ENCODE peak calls at places on chromosome 3, in nine cellular contexts. One of them, this sample, is unnamed.

GRCh38 chr3:151085889-151086483 is 522 bp downstream of the MED12L start:
- DNase-seq in K562: no peak
- DNase-seq in stomach: no peak
- DNase-seq in SK-N-SH: peak; percentile 82
- DNase-seq in sigmoid colon: no peak
- DNase-seq in HepG2: no peak
- DNase-seq in upper lobe of left lung: peak; percentile 87
- DNase-seq in GM12878: no peak
- DNase-seq in transverse colon: peak; percentile 10
- DNase-seq in this sample: no peak

GRCh38 chr3:179544981-179545645 is 17.6 kb upstream of the ACTL6A start:
- DNase-seq in stomach: no peak
- DNase-seq in upper lobe of left lung: no peak
- DNase-seq in HepG2: no peak
- DNase-seq in GM12878: no peak
- DNase-seq in transverse colon: no peak
- DNase-seq in K562: no peak
- DNase-seq in SK-N-SH: no peak
- DNase-seq in sigmoid colon: no peak
- DNase-seq in this sample: no peak

GRCh38 chr3:37445163-37445562 is 270.8 kb upstream of the LRRFIP2 start:
- DNase-seq in K562: no peak
- DNase-seq in sigmoid colon: no peak
- DNase-seq in HepG2: no peak
- DNase-seq in transverse colon: no peak
- DNase-seq in stomach: no peak
- DNase-seq in GM12878: no peak
- DNase-seq in SK-N-SH: no peak
- DNase-seq in upper lobe of left lung: no peak
- DNase-seq in this sample: no peak

GRCh38 chr3:143928541-143929255 is 42.9 kb upstream of the DIPK2A start:
- DNase-seq in GM12878: no peak
- DNase-seq in SK-N-SH: no peak
- DNase-seq in upper lobe of left lung: no peak
- DNase-seq in sigmoid colon: no peak
- DNase-seq in K562: no peak
- DNase-seq in transverse colon: no peak
- DNase-seq in HepG2: no peak
- DNase-seq in stomach: no peak
- DNase-seq in this sample: no peak

GRCh38 chr3:186220365-186220764 is 111.5 kb upstream of the ETV5 start:
- DNase-seq in HepG2: no peak
- DNase-seq in upper lobe of left lung: no peak
- DNase-seq in K562: no peak
- DNase-seq in transverse colon: no peak
- DNase-seq in GM12878: no peak
- DNase-seq in sigmoid colon: no peak
- DNase-seq in stomach: no peak
- DNase-seq in SK-N-SH: no peak
- DNase-seq in this sample: no peak

GRCh38 chr3:117407317-117407716 is 697.7 kb downstream of the TUSC7 start:
- DNase-seq in HepG2: peak; percentile 5
- DNase-seq in GM12878: no peak
- DNase-seq in K562: no peak
- DNase-seq in stomach: no peak
- DNase-seq in sigmoid colon: no peak
- DNase-seq in upper lobe of left lung: no peak
- DNase-seq in SK-N-SH: no peak
- DNase-seq in transverse colon: no peak
- DNase-seq in this sample: no peak

GRCh38 chr3:143970773-143971366 is 753 bp upstream of the DIPK2A start:
- DNase-seq in stomach: peak; percentile 36
- DNase-seq in SK-N-SH: peak; percentile 41
- DNase-seq in GM12878: no peak
- DNase-seq in transverse colon: peak; percentile 46
- DNase-seq in K562: peak; percentile 65
- DNase-seq in HepG2: no peak
- DNase-seq in sigmoid colon: peak; percentile 79
- DNase-seq in upper lobe of left lung: peak; percentile 90
- DNase-seq in this sample: peak; percentile 92

GRCh38 chr3:56954125-56954524 is 106.3 kb upstream of the SPATA12 start:
- DNase-seq in sigmoid colon: no peak
- DNase-seq in K562: no peak
- DNase-seq in stomach: peak; percentile 27
- DNase-seq in SK-N-SH: no peak
- DNase-seq in HepG2: no peak
- DNase-seq in transverse colon: peak; percentile 49
- DNase-seq in upper lobe of left lung: no peak
- DNase-seq in GM12878: no peak
- DNase-seq in this sample: no peak

GRCh38 chr3:136929984-136930671 is 27.7 kb upstream of the IL20RB start:
- DNase-seq in SK-N-SH: no peak
- DNase-seq in GM12878: no peak
- DNase-seq in upper lobe of left lung: no peak
- DNase-seq in HepG2: no peak
- DNase-seq in stomach: no peak
- DNase-seq in sigmoid colon: peak; percentile 77
- DNase-seq in transverse colon: peak; percentile 75
- DNase-seq in K562: no peak
- DNase-seq in this sample: no peak

GRCh38 chr3:86766331-86766730 is 224.6 kb downstream of the VGLL3 start:
- DNase-seq in upper lobe of left lung: no peak
- DNase-seq in SK-N-SH: no peak
- DNase-seq in stomach: no peak
- DNase-seq in HepG2: no peak
- DNase-seq in transverse colon: no peak
- DNase-seq in GM12878: no peak
- DNase-seq in sigmoid colon: no peak
- DNase-seq in K562: no peak
- DNase-seq in this sample: no peak

GRCh38 chr3:65778966-65779365 is 259.8 kb downstream of the MAGI1 start:
- DNase-seq in K562: no peak
- DNase-seq in GM12878: no peak
- DNase-seq in upper lobe of left lung: no peak
- DNase-seq in stomach: no peak
- DNase-seq in sigmoid colon: no peak
- DNase-seq in HepG2: no peak
- DNase-seq in SK-N-SH: no peak
- DNase-seq in transverse colon: no peak
- DNase-seq in this sample: no peak

GRCh38 chr3:1848935-1849334 is 249.7 kb upstream of the CNTN4 start:
- DNase-seq in upper lobe of left lung: no peak
- DNase-seq in SK-N-SH: no peak
- DNase-seq in HepG2: no peak
- DNase-seq in sigmoid colon: no peak
- DNase-seq in transverse colon: no peak
- DNase-seq in K562: no peak
- DNase-seq in GM12878: no peak
- DNase-seq in stomach: no peak
- DNase-seq in this sample: no peak

GRCh38 chr3:161171639-161172552 is 49.2 kb upstream of the NMD3 start:
- DNase-seq in HepG2: no peak
- DNase-seq in SK-N-SH: no peak
- DNase-seq in GM12878: no peak
- DNase-seq in sigmoid colon: no peak
- DNase-seq in transverse colon: no peak
- DNase-seq in stomach: no peak
- DNase-seq in K562: no peak
- DNase-seq in upper lobe of left lung: no peak
- DNase-seq in this sample: no peak

GRCh38 chr3:107994181-107994580 is 96.7 kb downstream of the CD47 start:
- DNase-seq in upper lobe of left lung: no peak
- DNase-seq in transverse colon: no peak
- DNase-seq in GM12878: no peak
- DNase-seq in stomach: no peak
- DNase-seq in HepG2: no peak
- DNase-seq in sigmoid colon: no peak
- DNase-seq in SK-N-SH: no peak
- DNase-seq in K562: no peak
- DNase-seq in this sample: no peak

GRCh38 chr3:4036046-4036445 is 236.8 kb downstream of the LRRN1 start:
- DNase-seq in sigmoid colon: no peak
- DNase-seq in HepG2: no peak
- DNase-seq in upper lobe of left lung: no peak
- DNase-seq in transverse colon: no peak
- DNase-seq in K562: no peak
- DNase-seq in GM12878: no peak
- DNase-seq in stomach: no peak
- DNase-seq in SK-N-SH: no peak
- DNase-seq in this sample: no peak

GRCh38 chr3:161008086-161008485 is 97.1 kb downstream of the B3GALNT1 start:
- DNase-seq in sigmoid colon: no peak
- DNase-seq in SK-N-SH: no peak
- DNase-seq in stomach: no peak
- DNase-seq in K562: no peak
- DNase-seq in upper lobe of left lung: no peak
- DNase-seq in GM12878: no peak
- DNase-seq in transverse colon: no peak
- DNase-seq in HepG2: no peak
- DNase-seq in this sample: no peak

GRCh38 chr3:4271834-4272233 is 31.3 kb upstream of the SETMAR start:
- DNase-seq in K562: peak; percentile 44
- DNase-seq in stomach: no peak
- DNase-seq in transverse colon: no peak
- DNase-seq in HepG2: peak; percentile 8
- DNase-seq in SK-N-SH: peak; percentile 20
- DNase-seq in sigmoid colon: no peak
- DNase-seq in GM12878: no peak
- DNase-seq in upper lobe of left lung: no peak
- DNase-seq in this sample: no peak

GRCh38 chr3:115341208-115341607 is 194.1 kb upstream of the ZBTB20 start:
- DNase-seq in transverse colon: no peak
- DNase-seq in GM12878: no peak
- DNase-seq in upper lobe of left lung: no peak
- DNase-seq in sigmoid colon: no peak
- DNase-seq in SK-N-SH: no peak
- DNase-seq in K562: no peak
- DNase-seq in HepG2: no peak
- DNase-seq in stomach: no peak
- DNase-seq in this sample: no peak

GRCh38 chr3:49727154-49727923 is 3.6 kb upstream of the GMPPB start:
- DNase-seq in K562: no peak
- DNase-seq in upper lobe of left lung: peak; percentile 61
- DNase-seq in sigmoid colon: no peak
- DNase-seq in HepG2: no peak
- DNase-seq in SK-N-SH: no peak
- DNase-seq in transverse colon: no peak
- DNase-seq in GM12878: no peak
- DNase-seq in stomach: no peak
- DNase-seq in this sample: no peak

GRCh38 chr3:192259661-192260060 is 467.7 kb downstream of the FGF12 start:
- DNase-seq in SK-N-SH: no peak
- DNase-seq in stomach: no peak
- DNase-seq in GM12878: no peak
- DNase-seq in K562: no peak
- DNase-seq in sigmoid colon: no peak
- DNase-seq in HepG2: no peak
- DNase-seq in transverse colon: no peak
- DNase-seq in upper lobe of left lung: no peak
- DNase-seq in this sample: no peak

GRCh38 chr3:99410789-99411311 is 227.5 kb upstream of the COL8A1 start:
- DNase-seq in transverse colon: no peak
- DNase-seq in SK-N-SH: no peak
- DNase-seq in K562: no peak
- DNase-seq in sigmoid colon: no peak
- DNase-seq in stomach: no peak
- DNase-seq in upper lobe of left lung: no peak
- DNase-seq in HepG2: no peak
- DNase-seq in GM12878: peak; percentile 48
- DNase-seq in this sample: no peak

GRCh38 chr3:52891615-52892081 is 5.7 kb downstream of the STIMATE start:
- DNase-seq in HepG2: peak; percentile 66
- DNase-seq in stomach: no peak
- DNase-seq in transverse colon: no peak
- DNase-seq in K562: no peak
- DNase-seq in SK-N-SH: no peak
- DNase-seq in sigmoid colon: no peak
- DNase-seq in GM12878: no peak
- DNase-seq in upper lobe of left lung: no peak
- DNase-seq in this sample: no peak

GRCh38 chr3:85691196-85691595 is 732.4 kb downstream of the CADM2 start:
- DNase-seq in transverse colon: no peak
- DNase-seq in stomach: no peak
- DNase-seq in HepG2: no peak
- DNase-seq in upper lobe of left lung: no peak
- DNase-seq in K562: no peak
- DNase-seq in sigmoid colon: no peak
- DNase-seq in GM12878: no peak
- DNase-seq in SK-N-SH: no peak
- DNase-seq in this sample: no peak

GRCh38 chr3:61117045-61117898 is 134.0 kb downstream of the FHIT start:
- DNase-seq in HepG2: no peak
- DNase-seq in transverse colon: no peak
- DNase-seq in GM12878: no peak
- DNase-seq in K562: no peak
- DNase-seq in upper lobe of left lung: no peak
- DNase-seq in sigmoid colon: no peak
- DNase-seq in stomach: no peak
- DNase-seq in SK-N-SH: no peak
- DNase-seq in this sample: no peak
- TF ChIP-seq POLR2AphosphoS5 in HepG2: no peak
- TF ChIP-seq POLR2AphosphoS5 in transverse colon: no peak
- TF ChIP-seq POLR2AphosphoS5 in GM12878: no peak
- TF ChIP-seq POLR2AphosphoS5 in K562: no peak
- TF ChIP-seq POLR2AphosphoS5 in upper lobe of left lung: no peak
- TF ChIP-seq POLR2AphosphoS5 in sigmoid colon: no peak
- TF ChIP-seq POLR2AphosphoS5 in stomach: no peak
- TF ChIP-seq POLR2AphosphoS5 in SK-N-SH: no peak
- TF ChIP-seq POLR2AphosphoS5 in this sample: no peak

GRCh38 chr3:31802981-31803380 is 178.1 kb downstream of the OSBPL10 start:
- DNase-seq in stomach: no peak
- DNase-seq in transverse colon: peak; percentile 31
- DNase-seq in GM12878: no peak
- DNase-seq in HepG2: no peak
- DNase-seq in sigmoid colon: no peak
- DNase-seq in SK-N-SH: no peak
- DNase-seq in upper lobe of left lung: no peak
- DNase-seq in K562: no peak
- DNase-seq in this sample: no peak
- TF ChIP-seq EP300 in stomach: no peak
- TF ChIP-seq EP300 in transverse colon: no peak
- TF ChIP-seq EP300 in GM12878: no peak
- TF ChIP-seq EP300 in HepG2: no peak
- TF ChIP-seq EP300 in sigmoid colon: no peak
- TF ChIP-seq EP300 in SK-N-SH: no peak
- TF ChIP-seq EP300 in upper lobe of left lung: no peak
- TF ChIP-seq EP300 in K562: no peak
- TF ChIP-seq EP300 in this sample: no peak

GRCh38 chr3:13234664-13235063 is 161.4 kb upstream of the IQSEC1 start:
- DNase-seq in SK-N-SH: peak; percentile 19
- DNase-seq in transverse colon: no peak
- DNase-seq in HepG2: no peak
- DNase-seq in GM12878: no peak
- DNase-seq in K562: no peak
- DNase-seq in sigmoid colon: no peak
- DNase-seq in upper lobe of left lung: no peak
- DNase-seq in stomach: no peak
- DNase-seq in this sample: no peak
- TF ChIP-seq POLR2AphosphoS5 in SK-N-SH: no peak
- TF ChIP-seq POLR2AphosphoS5 in transverse colon: no peak
- TF ChIP-seq POLR2AphosphoS5 in HepG2: no peak
- TF ChIP-seq POLR2AphosphoS5 in GM12878: no peak
- TF ChIP-seq POLR2AphosphoS5 in K562: no peak
- TF ChIP-seq POLR2AphosphoS5 in sigmoid colon: no peak
- TF ChIP-seq POLR2AphosphoS5 in upper lobe of left lung: no peak
- TF ChIP-seq POLR2AphosphoS5 in stomach: no peak
- TF ChIP-seq POLR2AphosphoS5 in this sample: no peak

GRCh38 chr3:197466586-197467399 is 89.0 kb downstream of the BDH1 start:
- DNase-seq in transverse colon: no peak
- DNase-seq in GM12878: no peak
- DNase-seq in stomach: no peak
- DNase-seq in sigmoid colon: no peak
- DNase-seq in SK-N-SH: peak; percentile 78
- DNase-seq in K562: no peak
- DNase-seq in upper lobe of left lung: no peak
- DNase-seq in HepG2: no peak
- DNase-seq in this sample: no peak
- TF ChIP-seq EP300 in transverse colon: no peak
- TF ChIP-seq EP300 in GM12878: no peak
- TF ChIP-seq EP300 in stomach: no peak
- TF ChIP-seq EP300 in sigmoid colon: no peak
- TF ChIP-seq EP300 in SK-N-SH: peak; percentile 90
- TF ChIP-seq EP300 in K562: no peak
- TF ChIP-seq EP300 in upper lobe of left lung: no peak
- TF ChIP-seq EP300 in HepG2: no peak
- TF ChIP-seq EP300 in this sample: no peak

This sample was measured in esophagus muscularis mucosa.